ENCODE peak calls at places on chromosome 5, in six cellular contexts. N is esophagus squamous epithelium, F is suprapubic skin, K is colonic mucosa, D is Peyer's patch, G is endothelial cell of umbilical vein. S is an unnamed sample.
A peak's percentile ranks its signal among the peaks of the same experiment; 100 is the strongest.

GRCh38 chr5:38922199-38922598 is 76.4 kb downstream of the OSMR start:
- DNase-seq in N (no peak), F (no peak), K (peak; percentile 25), D (no peak), G (peak; percentile 65), S (no peak)

GRCh38 chr5:102554728-102555127 is 55.9 kb upstream of the SLCO6A1 start:
- DNase-seq in N (no peak), F (no peak), K (no peak), D (no peak), G (no peak), S (no peak)

GRCh38 chr5:56273376-56274005 is 40.4 kb upstream of the ANKRD55 start:
- DNase-seq in N (no peak), F (no peak), K (no peak), D (no peak), G (peak; percentile 53), S (no peak)

GRCh38 chr5:170508036-170508435 is 4.2 kb downstream of the KCNIP1 start:
- DNase-seq in N (no peak), F (no peak), K (no peak), D (no peak), G (no peak), S (no peak)

GRCh38 chr5:459562-460412 is 16.8 kb downstream of the EXOC3 start:
- DNase-seq in N (no peak), F (peak; percentile 67), K (no peak), D (peak; percentile 15), G (no peak), S (no peak)

GRCh38 chr5:54753753-54754152 is 231.6 kb downstream of the ESM1 start:
- DNase-seq in N (no peak), F (no peak), K (no peak), D (no peak), G (no peak), S (no peak)

GRCh38 chr5:154818459-154819116 is 31.8 kb downstream of the FAXDC2 start:
- DNase-seq in N (no peak), F (no peak), K (no peak), D (no peak), G (no peak), S (no peak)

GRCh38 chr5:141821430-141821925 is 56.7 kb downstream of the PCDH1 start:
- DNase-seq in N (no peak), F (no peak), K (no peak), D (no peak), G (peak; percentile 77), S (no peak)

GRCh38 chr5:55993628-55994501 is 898 bp downstream of the IL6ST start:
- DNase-seq in N (no peak), F (no peak), K (no peak), D (no peak), G (peak; percentile 52), S (no peak)

GRCh38 chr5:32916648-32917047 is 205.5 kb downstream of the NPR3 start:
- DNase-seq in N (no peak), F (no peak), K (no peak), D (no peak), G (no peak), S (no peak)

DNA sequence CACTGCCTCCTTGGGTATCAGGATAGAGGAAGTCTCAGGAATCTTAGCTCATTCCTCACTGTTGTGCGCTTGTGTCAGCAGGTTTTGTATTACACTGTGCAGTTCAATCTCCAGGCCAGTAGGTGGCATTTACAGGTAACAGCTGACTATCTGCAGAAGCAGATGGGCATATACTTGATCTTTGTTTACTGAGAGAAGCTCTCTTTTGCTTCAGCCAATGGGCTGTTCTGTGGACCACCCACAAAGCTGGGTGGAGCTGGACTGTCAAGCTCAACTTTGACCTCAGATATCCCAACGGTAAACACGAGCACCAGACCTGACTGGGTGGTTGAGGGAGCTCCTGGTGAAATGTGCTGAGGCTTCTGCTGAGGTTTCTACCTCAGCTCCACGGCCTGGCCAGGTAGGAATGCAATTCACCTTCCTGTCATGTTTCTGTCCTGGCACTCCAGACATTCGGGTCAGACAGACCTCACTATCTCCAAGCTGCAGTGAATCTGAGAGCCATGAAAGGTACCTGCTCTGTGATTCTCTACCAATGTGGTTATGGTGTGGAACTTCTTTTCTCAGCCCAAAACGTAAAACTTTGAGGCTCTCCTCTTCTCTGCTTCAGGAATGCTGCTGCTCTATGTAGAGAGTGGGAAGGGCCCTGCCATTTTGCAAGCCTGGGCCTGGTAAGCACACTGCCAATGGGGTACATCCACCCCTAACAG is 167.9 kb upstream of the ACTBL2 start:
- DNase-seq in N (no peak), F (no peak), K (peak; percentile 32), D (no peak), G (peak; percentile 61), S (no peak)
- H3K4me3 ChIP-seq in N (no peak overlapping the region), F (no peak overlapping the region), K (no peak overlapping the region), D (no peak overlapping the region), G (no peak overlapping the region), S (no peak overlapping the region)

DNA sequence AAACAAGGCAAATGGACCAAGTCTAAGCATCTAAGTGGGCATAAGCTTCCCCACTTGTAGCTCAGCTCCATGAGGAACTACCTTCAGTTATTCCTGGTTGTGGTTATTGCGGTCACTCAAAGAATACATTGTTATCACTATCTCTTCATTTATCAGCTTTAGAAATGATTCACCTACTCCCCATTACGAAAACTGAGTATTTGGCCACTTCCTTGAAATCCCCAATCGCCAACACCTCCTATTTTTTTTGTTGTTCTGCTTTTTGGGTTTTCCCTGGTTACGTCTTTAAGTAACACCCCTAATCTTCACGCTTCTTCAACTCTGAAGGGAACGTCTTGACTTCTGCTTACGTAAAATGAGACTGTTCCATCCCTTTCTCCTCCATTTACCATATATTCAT is 20.7 kb downstream of the MAPK9 start:
- DNase-seq in N (no peak), F (no peak), K (no peak), D (no peak), G (no peak), S (no peak)
- H3K9me3 ChIP-seq in N (peaks cover 66% of the 10 kb centered on the region), F (peaks cover 16% of the 10 kb centered on the region), K (no peaks in the 10 kb centered on the region), D (no peaks in the 10 kb centered on the region), G (no peaks in the 10 kb centered on the region), S (peaks cover 9% of the 10 kb centered on the region)

DNA sequence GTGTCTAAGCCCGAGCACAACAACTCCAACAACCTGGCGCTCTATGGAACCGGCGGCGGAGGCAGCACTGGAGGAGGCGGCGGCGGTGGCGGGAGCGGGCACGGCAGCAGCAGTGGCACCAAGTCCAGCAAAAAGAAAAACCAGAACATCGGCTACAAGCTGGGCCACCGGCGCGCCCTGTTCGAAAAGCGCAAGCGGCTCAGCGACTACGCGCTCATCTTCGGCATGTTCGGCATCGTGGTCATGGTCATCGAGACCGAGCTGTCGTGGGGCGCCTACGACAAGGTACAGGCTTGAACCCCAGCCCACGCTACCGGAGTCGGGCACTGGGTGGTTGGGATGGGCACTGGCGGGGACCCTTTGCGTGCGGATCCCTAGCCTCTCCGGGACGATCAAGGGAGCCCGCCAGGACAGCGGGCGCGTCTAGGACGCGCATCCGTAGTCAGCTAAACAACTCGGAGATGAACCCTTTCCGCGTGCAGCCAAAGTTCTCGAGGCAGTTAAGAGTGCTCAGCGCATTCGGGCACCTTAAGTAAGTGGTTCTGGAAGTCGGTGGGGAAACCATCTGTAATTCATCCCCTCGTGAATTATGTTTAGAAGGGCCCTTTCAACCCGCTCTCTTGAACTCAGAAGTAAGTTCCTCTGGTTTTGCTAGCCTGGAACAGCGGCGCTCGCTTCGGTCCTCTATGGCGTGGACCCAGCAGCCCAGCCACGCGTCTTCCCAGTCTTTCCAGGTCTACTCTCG is 1.3 kb downstream of the KCNN2 start:
- DNase-seq in N (no peak), F (peak; percentile 76), K (no peak), D (peak; percentile 43), G (no peak), S (no peak)
- H3K4me3 ChIP-seq in N (peak overlapping the region; percentile 53), F (peak overlapping the region; percentile 47), K (peak overlapping the region; percentile 54), D (peak overlapping the region; percentile 63), G (no peak overlapping the region), S (no peak overlapping the region)

DNA sequence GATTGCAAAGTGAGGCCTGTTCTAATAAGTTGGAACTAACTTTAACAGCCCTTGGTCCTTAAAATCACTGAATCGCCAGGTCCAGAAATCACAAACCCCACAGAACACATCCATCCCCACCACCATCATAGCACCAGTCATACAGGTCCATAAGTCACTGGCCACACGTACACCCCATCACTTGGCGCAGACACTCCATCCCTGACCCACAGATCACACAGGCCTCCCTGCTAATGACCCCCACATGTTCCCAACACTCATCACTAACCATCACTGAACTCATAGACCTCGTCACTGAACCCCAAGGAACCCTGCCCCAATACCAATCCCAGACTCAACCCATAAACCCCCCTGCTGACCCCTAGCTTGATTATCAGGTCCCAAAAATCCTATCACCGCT is 41.2 kb upstream of the ZNF300 start:
- DNase-seq in N (no peak), F (no peak), K (no peak), D (no peak), G (no peak), S (no peak)
- H3K9me3 ChIP-seq in N (peaks cover 88% of the 10 kb centered on the region), F (peaks cover 18% of the 10 kb centered on the region), K (peaks cover 4% of the 10 kb centered on the region), D (no peaks in the 10 kb centered on the region), G (peaks cover 3% of the 10 kb centered on the region), S (peaks cover 14% of the 10 kb centered on the region)

DNA sequence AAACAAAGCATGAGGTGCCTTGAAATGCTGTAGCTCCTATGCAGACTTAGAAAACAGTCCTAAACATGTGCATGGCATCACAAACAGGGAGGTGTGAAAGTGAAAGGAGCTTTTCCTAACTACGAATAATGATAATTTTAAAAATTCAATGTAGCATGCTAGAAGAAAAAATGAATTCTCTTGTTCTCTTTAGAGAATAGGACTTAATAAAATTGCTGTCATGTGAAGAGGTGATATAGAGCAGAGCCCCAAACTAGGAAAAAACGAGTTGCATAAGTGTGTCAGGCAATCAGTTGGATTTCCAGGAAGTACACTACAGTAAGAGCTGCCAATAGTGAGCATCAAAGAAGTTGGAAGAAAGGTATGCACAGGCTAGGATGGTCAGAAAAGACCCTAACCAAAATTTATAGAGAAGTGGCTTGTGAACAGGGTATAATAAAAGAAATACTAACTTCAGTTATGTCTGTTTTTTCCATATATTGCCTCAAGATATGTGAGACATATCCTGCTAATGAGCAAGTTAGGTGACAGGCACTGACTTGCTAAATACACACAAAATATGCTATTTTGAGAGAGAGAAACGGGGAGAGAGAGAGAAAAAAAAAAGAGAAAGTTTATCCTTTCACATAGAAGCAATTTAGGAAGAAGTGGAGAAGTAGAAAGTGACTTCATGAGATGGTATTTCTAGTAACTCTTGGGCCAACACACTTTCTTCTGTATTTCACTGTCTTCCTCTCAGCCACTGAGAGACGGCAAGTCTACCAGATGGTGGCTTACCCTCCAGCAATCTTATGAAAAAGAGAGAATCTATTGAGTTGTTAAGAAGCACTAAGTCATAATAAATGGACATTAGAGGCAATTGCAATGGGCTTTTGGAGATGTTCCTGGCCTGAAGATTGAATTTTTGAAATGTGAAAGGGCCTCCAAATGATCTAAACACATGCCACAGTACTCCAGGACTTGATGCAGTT is 18.1 kb downstream of the ITGA2 start:
- DNase-seq in N (no peak), F (no peak), K (no peak), D (no peak), G (peak; percentile 51), S (no peak)
- H3K4me3 ChIP-seq in N (no peak overlapping the region), F (no peak overlapping the region), K (no peak overlapping the region), D (no peak overlapping the region), G (no peak overlapping the region), S (no peak overlapping the region)